ENCODE peak calls at places on chromosome 13, in four cellular contexts. T, V, J and Y are unnamed samples.
A peak's percentile ranks its signal among the peaks of the same experiment; 100 is the strongest.

GRCh38 chr13:81713201-81713600 is 1372.3 kb upstream of the SPRY2 start:
- DNase-seq in J (peak; percentile 24), T (no peak), V (no peak), Y (no peak)

GRCh38 chr13:95676100-95676774 is 702 bp upstream of the DNAJC3 start:
- DNase-seq in V (no peak), J (no peak), T (peak; percentile 50), Y (peak; percentile 41)

GRCh38 chr13:25686831-25687495 is 315.2 kb downstream of the ATP8A2 start:
- DNase-seq in V (no peak), T (no peak), J (no peak), Y (no peak)

GRCh38 chr13:35468195-35468594 is 8.3 kb downstream of the MAB21L1 start:
- DNase-seq in V (peak; percentile 18), J (no peak), T (peak; percentile 28), Y (peak; percentile 52)

GRCh38 chr13:44843403-44843802 is 145.9 kb downstream of the NUFIP1 start:
- DNase-seq in T (peak; percentile 72), V (no peak), J (no peak), Y (peak; percentile 82)

GRCh38 chr13:79741006-79741405 is 260.1 kb downstream of the NDFIP2 start:
- DNase-seq in V (no peak), T (peak; percentile 34), J (no peak), Y (peak; percentile 36)

GRCh38 chr13:79647518-79647917 is 166.6 kb downstream of the NDFIP2 start:
- DNase-seq in V (no peak), T (peak; percentile 10), J (no peak), Y (no peak)

GRCh38 chr13:98080280-98080679 is 62.6 kb upstream of the FARP1 start:
- DNase-seq in T (no peak), J (no peak), V (no peak), Y (no peak)

GRCh38 chr13:48942131-48942530 is 33.6 kb upstream of the FNDC3A start:
- DNase-seq in V (no peak), J (no peak), T (peak; percentile 72), Y (peak; percentile 23)

GRCh38 chr13:102707465-102707864 is 12.6 kb upstream of the METTL21C start:
- DNase-seq in V (no peak), T (peak; percentile 68), J (no peak), Y (peak; percentile 96)

GRCh38 chr13:35978607-35979316 is 152.4 kb downstream of the DCLK1 start:
- DNase-seq in T (peak; percentile 88), V (peak; percentile 46), J (no peak), Y (peak; percentile 73)

GRCh38 chr13:111972261-111972780 is 94.6 kb upstream of the SOX1 start:
- DNase-seq in V (peak; percentile 21), T (no peak), J (no peak), Y (no peak)

GRCh38 chr13:46948338-46948737 is 51.5 kb upstream of the HTR2A start:
- DNase-seq in J (no peak), T (no peak), V (no peak), Y (no peak)

GRCh38 chr13:83449666-83450395 is 432.4 kb downstream of the SLITRK1 start:
- DNase-seq in J (no peak), T (peak; percentile 53), V (peak; percentile 60), Y (peak; percentile 58)

GRCh38 chr13:33785384-33785783 is 32.6 kb upstream of the RFC3 start:
- DNase-seq in V (no peak), T (no peak), J (no peak), Y (no peak)

GRCh38 chr13:47858678-47859050 is 142.4 kb downstream of the SUCLA2 start:
- DNase-seq in T (peak; percentile 65), V (no peak), J (no peak), Y (peak; percentile 80)

GRCh38 chr13:24007979-24008620 is 110.8 kb upstream of the C1QTNF9B start:
- DNase-seq in T (no peak), V (no peak), J (no peak), Y (no peak)

GRCh38 chr13:53151692-53152421 is 123.2 kb downstream of the OLFM4 start:
- DNase-seq in T (peak; percentile 11), V (peak; percentile 87), J (no peak), Y (peak; percentile 32)

GRCh38 chr13:38141792-38142191 is 207.9 kb upstream of the UFM1 start:
- DNase-seq in J (no peak), T (peak; percentile 65), V (no peak), Y (no peak)

GRCh38 chr13:109145631-109146030 is 516.2 kb downstream of the MYO16 start:
- DNase-seq in V (peak; percentile 70), T (peak; percentile 89), J (no peak), Y (peak; percentile 76)

GRCh38 chr13:19959141-19959830 is 759 bp downstream of the ZMYM2 start:
- DNase-seq in J (peak; percentile 77), T (peak; percentile 52), V (peak; percentile 81), Y (peak; percentile 52)

GRCh38 chr13:84574851-84575250 is 692.6 kb upstream of the SLITRK1 start:
- DNase-seq in V (no peak), T (peak; percentile 30), J (no peak), Y (peak; percentile 21)

GRCh38 chr13:84896128-84896527 is 903.1 kb downstream of the SLITRK6 start:
- DNase-seq in J (no peak), T (peak; percentile 74), V (peak; percentile 52), Y (peak; percentile 49)

GRCh38 chr13:60143775-60144174 is 20.0 kb downstream of the DIAPH3 start:
- DNase-seq in J (no peak), V (no peak), T (peak; percentile 38), Y (no peak)

GRCh38 chr13:44649118-44649455 is 73.0 kb upstream of the TSC22D1 start:
- DNase-seq in T (no peak), V (peak; percentile 31), J (no peak), Y (no peak)

GRCh38 chr13:35159041-35159440 is 217.0 kb downstream of the NBEA start:
- DNase-seq in V (no peak), J (no peak), T (no peak), Y (no peak)

GRCh38 chr13:89925107-89925506 is 1422.4 kb upstream of the MIR17HG start:
- DNase-seq in T (peak; percentile 23), V (peak; percentile 57), J (no peak), Y (peak; percentile 3)

GRCh38 chr13:94073006-94073744 is 406.3 kb downstream of the DCT start:
- DNase-seq in J (no peak), T (peak; percentile 66), V (no peak), Y (peak; percentile 91)

GRCh38 chr13:23656637-23657036 is 86.4 kb downstream of the TNFRSF19 start:
- DNase-seq in V (no peak), T (peak; percentile 82), J (no peak), Y (peak; percentile 73)

GRCh38 chr13:53200498-53201453 is 172.2 kb downstream of the OLFM4 start:
- DNase-seq in J (peak; percentile 65), T (peak; percentile 3), V (peak; percentile 96), Y (peak; percentile 7)

GRCh38 chr13:108322206-108322824 is 52.8 kb downstream of the TNFSF13B start:
- DNase-seq in J (no peak), T (peak; percentile 67), V (peak; percentile 64), Y (peak; percentile 49)

GRCh38 chr13:23020246-23020843 is 160.4 kb upstream of the SGCG start:
- DNase-seq in V (peak; percentile 76), T (peak; percentile 68), J (peak; percentile 69), Y (peak; percentile 55)

GRCh38 chr13:85520445-85520844 is 278.8 kb downstream of the SLITRK6 start:
- DNase-seq in J (no peak), V (no peak), T (no peak), Y (peak; percentile 5)

GRCh38 chr13:69094485-69094884 is 1013.1 kb upstream of the ATXN8OS start:
- DNase-seq in J (no peak), T (no peak), V (no peak), Y (no peak)

GRCh38 chr13:99765869-99766268 is 205.7 kb downstream of the ZIC5 start:
- DNase-seq in V (no peak), J (no peak), T (no peak), Y (no peak)

GRCh38 chr13:78609464-78610205 is 6.3 kb upstream of the POU4F1 start:
- DNase-seq in J (no peak), T (no peak), V (peak; percentile 77), Y (no peak)
- H3K4me3 ChIP-seq in J (peak overlapping the region; percentile 49), T (peak overlapping the region; percentile 56), V (peak overlapping the region; percentile 48), Y (peak overlapping the region; percentile 58)

GRCh38 chr13:110382229-110382628 is 75.1 kb downstream of the COL4A2 start:
- DNase-seq in V (no peak), J (no peak), T (peak; percentile 98), Y (peak; percentile 70)
- TF ChIP-seq CTCF in V (no peak), J (no peak), T (no peak), Y (no peak)

GRCh38 chr13:50936681-50937080 is 27.1 kb downstream of the RNASEH2B start:
- DNase-seq in V (no peak), J (no peak), T (peak; percentile 61), Y (peak; percentile 42)

GRCh38 chr13:50945669-50946068 is 36.1 kb downstream of the RNASEH2B start:
- DNase-seq in V (no peak), J (no peak), T (no peak), Y (no peak)

GRCh38 chr13:50942630-50943311 is 33.2 kb downstream of the RNASEH2B start:
- DNase-seq in J (no peak), T (no peak), V (no peak), Y (no peak)

GRCh38 chr13:50940509-50940908 is 30.9 kb downstream of the RNASEH2B start:
- DNase-seq in T (no peak), J (no peak), V (no peak), Y (no peak)

DNA sequence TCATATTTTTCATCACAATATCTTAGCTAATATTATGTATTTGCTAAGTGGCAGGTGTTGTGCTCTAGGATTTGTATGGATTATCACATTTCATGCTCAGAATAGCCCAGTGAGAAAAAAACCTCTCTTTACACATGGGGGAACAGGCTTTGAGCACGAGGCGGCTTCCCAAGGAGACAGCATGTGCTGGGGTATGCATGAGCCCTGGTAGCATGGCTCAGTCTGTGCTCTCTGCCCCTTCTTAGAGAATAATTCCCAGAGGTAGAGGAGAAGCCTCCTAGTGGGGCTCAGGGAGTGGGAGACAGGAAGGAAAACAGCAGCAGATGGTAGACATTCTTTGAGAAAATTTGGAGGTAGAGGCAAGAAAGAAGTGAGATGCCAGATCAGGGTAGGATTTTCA is 31.6 kb downstream of the RNASEH2B start:
- DNase-seq in T (no peak), V (no peak), J (no peak), Y (no peak)
- H3K4me3 ChIP-seq in T (no peak overlapping the region), V (no peak overlapping the region), J (no peak overlapping the region), Y (no peak overlapping the region)

GRCh38 chr13:70310720-70311119 is 202.5 kb upstream of the KLHL1 start:
- DNase-seq in V (peak; percentile 46), J (no peak), T (no peak), Y (no peak)
- TF ChIP-seq CTCF in V (peak; percentile 57), J (no peak), T (no peak), Y (no peak)

GRCh38 chr13:113491418-113491883 is 940 bp upstream of the DCUN1D2 start:
- DNase-seq in V (peak; percentile 49), J (no peak), T (peak; percentile 37), Y (peak; percentile 38)

GRCh38 chr13:113495494-113496251 is 5.2 kb upstream of the DCUN1D2 start:
- DNase-seq in T (peak; percentile 25), J (no peak), V (peak; percentile 55), Y (no peak)

GRCh38 chr13:113490496-113491417 is at the start of gene DCUN1D2:
- DNase-seq in J (peak; percentile 97), V (peak; percentile 94), T (peak; percentile 94), Y (peak; percentile 97)

GRCh38 chr13:113491982-113492381 is 1.5 kb upstream of the DCUN1D2 start:
- DNase-seq in T (no peak), V (no peak), J (no peak), Y (no peak)

GRCh38 chr13:113493315-113493951 is 2.9 kb upstream of the DCUN1D2 start:
- DNase-seq in V (no peak), T (peak; percentile 96), J (no peak), Y (peak; percentile 93)
- H3K4me3 ChIP-seq in V (no peak overlapping the region), T (no peak overlapping the region), J (no peak overlapping the region), Y (peak overlapping the region; percentile 16)